ENCODE peak calls at places on chromosomes 1 and 21, in ten cellular contexts. One of them, this sample, is unnamed.

GRCh38 chr1:22341791-22342605 is 109.7 kb upstream of the ZBTB40 start:
- DNase-seq in colonic mucosa: peak
- DNase-seq in stomach: no peak
- DNase-seq in IMR-90: peak
- DNase-seq in hepatocyte: peak
- DNase-seq in kidney: peak
- DNase-seq in pancreas: peak
- DNase-seq in esophagus muscularis mucosa: peak
- DNase-seq in ovary: peak
- DNase-seq in RWPE1: no peak
- DNase-seq in this sample: no peak

GRCh38 chr1:156310962-156311361 is 11.9 kb upstream of the VHLL start:
- DNase-seq in hepatocyte: no peak
- DNase-seq in colonic mucosa: no peak
- DNase-seq in IMR-90: peak
- DNase-seq in esophagus muscularis mucosa: no peak
- DNase-seq in pancreas: no peak
- DNase-seq in kidney: no peak
- DNase-seq in RWPE1: no peak
- DNase-seq in stomach: no peak
- DNase-seq in ovary: no peak
- DNase-seq in this sample: no peak

GRCh38 chr1:225762002-225762441 is 15.6 kb upstream of the SRP9 start:
- DNase-seq in kidney: no peak
- DNase-seq in esophagus muscularis mucosa: no peak
- DNase-seq in ovary: peak
- DNase-seq in stomach: peak
- DNase-seq in IMR-90: peak
- DNase-seq in pancreas: no peak
- DNase-seq in hepatocyte: peak
- DNase-seq in colonic mucosa: no peak
- DNase-seq in RWPE1: no peak
- DNase-seq in this sample: no peak

GRCh38 chr1:3598051-3598471 is 13.2 kb downstream of the MEGF6 start:
- DNase-seq in kidney: no peak
- DNase-seq in ovary: peak
- DNase-seq in RWPE1: peak
- DNase-seq in IMR-90: no peak
- DNase-seq in hepatocyte: peak
- DNase-seq in stomach: no peak
- DNase-seq in pancreas: no peak
- DNase-seq in colonic mucosa: no peak
- DNase-seq in esophagus muscularis mucosa: no peak
- DNase-seq in this sample: peak

GRCh38 chr1:93093332-93094006 is 14.4 kb downstream of the MTF2 start:
- DNase-seq in ovary: no peak
- DNase-seq in RWPE1: no peak
- DNase-seq in colonic mucosa: no peak
- DNase-seq in stomach: no peak
- DNase-seq in pancreas: no peak
- DNase-seq in hepatocyte: no peak
- DNase-seq in kidney: no peak
- DNase-seq in esophagus muscularis mucosa: no peak
- DNase-seq in IMR-90: peak
- DNase-seq in this sample: no peak

GRCh38 chr1:52662645-52663313 is 29.8 kb downstream of the SHISAL2A start:
- DNase-seq in RWPE1: peak
- DNase-seq in IMR-90: peak
- DNase-seq in colonic mucosa: no peak
- DNase-seq in esophagus muscularis mucosa: no peak
- DNase-seq in stomach: no peak
- DNase-seq in hepatocyte: peak
- DNase-seq in pancreas: no peak
- DNase-seq in kidney: no peak
- DNase-seq in ovary: no peak
- DNase-seq in this sample: no peak

GRCh38 chr1:32758177-32758794 is 55.7 kb upstream of the SYNC start:
- DNase-seq in RWPE1: no peak
- DNase-seq in IMR-90: no peak
- DNase-seq in hepatocyte: no peak
- DNase-seq in esophagus muscularis mucosa: no peak
- DNase-seq in pancreas: no peak
- DNase-seq in ovary: no peak
- DNase-seq in kidney: no peak
- DNase-seq in stomach: no peak
- DNase-seq in colonic mucosa: no peak
- DNase-seq in this sample: no peak

GRCh38 chr1:234500269-234500668 is 21.3 kb upstream of the TARBP1 start:
- DNase-seq in stomach: no peak
- DNase-seq in ovary: no peak
- DNase-seq in IMR-90: no peak
- DNase-seq in kidney: no peak
- DNase-seq in pancreas: no peak
- DNase-seq in hepatocyte: no peak
- DNase-seq in RWPE1: no peak
- DNase-seq in colonic mucosa: no peak
- DNase-seq in esophagus muscularis mucosa: no peak
- DNase-seq in this sample: no peak

GRCh38 chr1:153534933-153535663 is 693 bp downstream of the S100A6 start:
- DNase-seq in RWPE1: no peak
- DNase-seq in esophagus muscularis mucosa: no peak
- DNase-seq in stomach: peak
- DNase-seq in pancreas: no peak
- DNase-seq in IMR-90: no peak
- DNase-seq in ovary: peak
- DNase-seq in hepatocyte: no peak
- DNase-seq in kidney: peak
- DNase-seq in colonic mucosa: peak
- DNase-seq in this sample: peak

GRCh38 chr1:31441970-31442647 is 29.1 kb downstream of the SERINC2 start:
- DNase-seq in RWPE1: no peak
- DNase-seq in kidney: no peak
- DNase-seq in ovary: no peak
- DNase-seq in stomach: no peak
- DNase-seq in hepatocyte: no peak
- DNase-seq in IMR-90: no peak
- DNase-seq in colonic mucosa: no peak
- DNase-seq in esophagus muscularis mucosa: no peak
- DNase-seq in pancreas: no peak
- DNase-seq in this sample: no peak

DNA sequence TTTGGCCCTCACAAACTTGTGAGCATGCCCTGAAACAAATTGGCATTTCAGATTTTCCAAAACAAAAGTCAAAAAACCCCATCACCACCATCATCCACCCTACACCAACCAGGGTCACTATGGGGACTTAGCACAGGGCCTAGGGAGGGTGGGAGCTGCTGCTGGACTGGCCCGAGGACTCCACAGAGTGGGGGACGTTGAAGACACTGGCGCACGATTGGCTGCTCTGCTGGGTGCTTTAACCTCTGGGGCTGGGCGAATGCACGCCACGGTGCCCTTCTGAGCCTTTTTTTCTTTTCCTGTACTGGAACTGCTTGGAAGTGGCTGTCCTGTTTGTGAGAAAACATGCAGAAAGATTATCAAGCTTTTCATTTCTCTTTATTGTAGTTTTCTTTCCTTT is 92.8 kb downstream of the CD247 start:
- DNase-seq in pancreas: no peak
- DNase-seq in hepatocyte: no peak
- DNase-seq in RWPE1: no peak
- DNase-seq in colonic mucosa: no peak
- DNase-seq in kidney: no peak
- DNase-seq in stomach: no peak
- DNase-seq in esophagus muscularis mucosa: no peak
- DNase-seq in IMR-90: no peak
- DNase-seq in ovary: no peak
- DNase-seq in this sample: no peak
- H3K27ac ChIP-seq in pancreas: no peak
- H3K27ac ChIP-seq in hepatocyte: no peak
- H3K27ac ChIP-seq in RWPE1: no peak
- H3K27ac ChIP-seq in colonic mucosa: no peak
- H3K27ac ChIP-seq in kidney: no peak
- H3K27ac ChIP-seq in stomach: no peak
- H3K27ac ChIP-seq in esophagus muscularis mucosa: no peak
- H3K27ac ChIP-seq in IMR-90: no peak
- H3K27ac ChIP-seq in ovary: no peak
- H3K27ac ChIP-seq in this sample: no peak

GRCh38 chr21:42668620-42669019 is 15.2 kb downstream of the PDE9A start:
- DNase-seq in stomach: no peak
- DNase-seq in esophagus muscularis mucosa: no peak
- DNase-seq in IMR-90: no peak
- DNase-seq in ovary: no peak
- DNase-seq in colonic mucosa: no peak
- DNase-seq in hepatocyte: no peak
- DNase-seq in pancreas: no peak
- DNase-seq in RWPE1: no peak
- DNase-seq in kidney: peak
- DNase-seq in this sample: no peak

GRCh38 chr21:42670884-42671283 is 17.5 kb downstream of the PDE9A start:
- DNase-seq in ovary: no peak
- DNase-seq in RWPE1: no peak
- DNase-seq in stomach: no peak
- DNase-seq in kidney: no peak
- DNase-seq in hepatocyte: no peak
- DNase-seq in esophagus muscularis mucosa: no peak
- DNase-seq in colonic mucosa: no peak
- DNase-seq in pancreas: no peak
- DNase-seq in IMR-90: no peak
- DNase-seq in this sample: no peak

GRCh38 chr21:42670058-42670830 is 16.8 kb downstream of the PDE9A start:
- DNase-seq in IMR-90: no peak
- DNase-seq in stomach: no peak
- DNase-seq in kidney: no peak
- DNase-seq in ovary: no peak
- DNase-seq in esophagus muscularis mucosa: no peak
- DNase-seq in RWPE1: no peak
- DNase-seq in pancreas: no peak
- DNase-seq in hepatocyte: no peak
- DNase-seq in colonic mucosa: no peak
- DNase-seq in this sample: no peak

GRCh38 chr21:42668193-42668592 is 14.8 kb downstream of the PDE9A start:
- DNase-seq in RWPE1: no peak
- DNase-seq in stomach: no peak
- DNase-seq in pancreas: no peak
- DNase-seq in IMR-90: no peak
- DNase-seq in kidney: peak
- DNase-seq in esophagus muscularis mucosa: no peak
- DNase-seq in hepatocyte: no peak
- DNase-seq in ovary: no peak
- DNase-seq in colonic mucosa: no peak
- DNase-seq in this sample: no peak

DNA sequence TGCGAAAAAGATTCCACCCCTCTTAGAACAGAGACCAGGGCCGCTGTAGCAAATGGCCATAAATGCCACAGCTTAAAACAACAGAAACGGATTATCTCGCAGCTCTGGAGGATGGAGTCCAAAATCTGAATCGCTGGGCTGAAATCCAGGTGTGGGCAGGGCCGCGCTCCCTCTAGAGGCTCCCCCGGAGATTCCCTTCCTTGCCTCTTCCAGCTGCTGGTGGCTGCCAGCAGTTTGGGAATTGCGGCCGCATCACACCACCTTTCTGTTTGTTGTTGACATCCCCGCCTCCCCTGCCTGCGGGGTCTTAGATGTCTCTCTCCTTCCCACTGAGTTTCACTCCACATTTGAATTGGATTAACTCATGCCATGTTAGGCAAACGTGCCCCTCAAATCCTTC is 15.6 kb downstream of the PDE9A start:
- DNase-seq in ovary: peak
- DNase-seq in esophagus muscularis mucosa: no peak
- DNase-seq in RWPE1: no peak
- DNase-seq in colonic mucosa: no peak
- DNase-seq in hepatocyte: no peak
- DNase-seq in kidney: peak
- DNase-seq in pancreas: no peak
- DNase-seq in stomach: no peak
- DNase-seq in IMR-90: no peak
- DNase-seq in this sample: no peak
- TF ChIP-seq CTCF in ovary: no peak
- TF ChIP-seq CTCF in esophagus muscularis mucosa: peak
- TF ChIP-seq CTCF in RWPE1: no peak
- TF ChIP-seq CTCF in colonic mucosa: no peak
- TF ChIP-seq CTCF in hepatocyte: no peak
- TF ChIP-seq CTCF in kidney: no peak
- TF ChIP-seq CTCF in pancreas: no peak
- TF ChIP-seq CTCF in stomach: peak
- TF ChIP-seq CTCF in IMR-90: no peak
- TF ChIP-seq CTCF in this sample: no peak

DNA sequence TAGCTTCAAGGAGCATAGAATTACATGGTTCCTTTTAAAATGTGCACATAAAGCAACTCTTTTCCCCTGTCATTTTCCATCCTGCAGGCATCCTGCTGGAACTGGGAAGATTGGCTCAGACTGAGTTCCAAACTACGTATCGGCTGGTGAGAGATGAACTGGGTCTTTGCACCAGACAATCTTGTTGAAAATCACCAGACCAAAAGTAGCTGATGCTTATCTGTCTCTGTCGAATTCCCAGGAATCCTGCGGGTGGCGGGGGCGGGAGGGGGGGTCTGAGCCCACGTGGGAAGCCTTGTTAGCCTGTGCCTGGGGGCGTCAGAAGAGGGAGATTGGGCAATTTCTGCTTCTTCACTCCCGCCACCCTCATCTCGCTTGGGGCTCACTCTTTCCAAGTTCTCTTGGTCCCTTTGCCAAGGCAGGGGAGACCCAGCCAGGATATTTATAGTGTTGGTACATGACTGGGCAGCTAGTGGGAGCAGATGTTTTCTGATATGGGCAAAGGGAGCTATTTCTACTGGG is 90.1 kb upstream of the SLC25A33 start:
- DNase-seq in kidney: no peak
- DNase-seq in ovary: no peak
- DNase-seq in IMR-90: peak
- DNase-seq in RWPE1: no peak
- DNase-seq in colonic mucosa: no peak
- DNase-seq in stomach: no peak
- DNase-seq in pancreas: no peak
- DNase-seq in esophagus muscularis mucosa: no peak
- DNase-seq in hepatocyte: peak
- DNase-seq in this sample: no peak
- H3K27ac ChIP-seq in kidney: no peak
- H3K27ac ChIP-seq in ovary: no peak
- H3K27ac ChIP-seq in IMR-90: no peak
- H3K27ac ChIP-seq in RWPE1: peak
- H3K27ac ChIP-seq in colonic mucosa: no peak
- H3K27ac ChIP-seq in stomach: no peak
- H3K27ac ChIP-seq in pancreas: no peak
- H3K27ac ChIP-seq in esophagus muscularis mucosa: peak
- H3K27ac ChIP-seq in hepatocyte: peak
- H3K27ac ChIP-seq in this sample: no peak

DNA sequence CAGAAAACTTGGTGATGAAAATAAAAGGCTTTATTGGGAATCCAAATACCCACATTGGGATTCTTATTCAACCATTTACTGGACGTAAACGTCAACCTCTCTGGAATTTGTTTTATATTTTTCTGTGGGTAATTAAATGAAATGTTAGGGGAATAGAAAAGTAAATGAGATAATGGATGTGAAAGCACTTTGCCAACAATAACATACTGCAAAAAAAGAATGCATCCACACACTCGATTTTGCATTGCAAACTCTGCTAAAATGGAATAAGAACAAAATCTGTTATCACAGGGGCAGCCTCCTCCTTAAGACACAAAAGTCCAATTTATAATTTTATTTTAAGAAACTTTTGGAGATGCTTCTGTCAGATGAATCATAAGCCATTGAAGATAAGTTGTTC is 88.4 kb downstream of the ERG start:
- DNase-seq in ovary: no peak
- DNase-seq in hepatocyte: no peak
- DNase-seq in pancreas: no peak
- DNase-seq in stomach: no peak
- DNase-seq in RWPE1: no peak
- DNase-seq in IMR-90: no peak
- DNase-seq in colonic mucosa: no peak
- DNase-seq in kidney: no peak
- DNase-seq in esophagus muscularis mucosa: no peak
- DNase-seq in this sample: no peak
- TF ChIP-seq CTCF in ovary: no peak
- TF ChIP-seq CTCF in hepatocyte: no peak
- TF ChIP-seq CTCF in pancreas: no peak
- TF ChIP-seq CTCF in stomach: no peak
- TF ChIP-seq CTCF in RWPE1: no peak
- TF ChIP-seq CTCF in IMR-90: no peak
- TF ChIP-seq CTCF in colonic mucosa: no peak
- TF ChIP-seq CTCF in kidney: no peak
- TF ChIP-seq CTCF in esophagus muscularis mucosa: no peak
- TF ChIP-seq CTCF in this sample: no peak